ENCODE peak calls at places on chromosomes 13 and 19, in six cellular contexts. One of them, this sample, is unnamed.

GRCh38 chr19:4557186-4557970 is 2.1 kb downstream of the SEMA6B start:
- DNase-seq in frontal cortex: no peak
- DNase-seq in activated CD4-positive, alpha-beta T cell treated with anti-CD3 and anti-CD28 coated beads, Interleukin-2, amount 10 ng/mL, durations not matched to agents 7 days and 5 days: peak
- DNase-seq in fibroblast of mammary gland: no peak
- DNase-seq in NCI-H1105: no peak
- DNase-seq in neural progenitor cell: no peak
- DNase-seq in this sample: no peak

GRCh38 chr13:70171151-70171550 is 62.9 kb upstream of the KLHL1 start:
- DNase-seq in frontal cortex: no peak
- DNase-seq in activated CD4-positive, alpha-beta T cell treated with anti-CD3 and anti-CD28 coated beads, Interleukin-2, amount 10 ng/mL, durations not matched to agents 7 days and 5 days: no peak
- DNase-seq in fibroblast of mammary gland: no peak
- DNase-seq in NCI-H1105: no peak
- DNase-seq in neural progenitor cell: no peak
- DNase-seq in this sample: no peak

GRCh38 chr13:73428137-73428536 is 369.3 kb downstream of the KLF5 start:
- DNase-seq in frontal cortex: no peak
- DNase-seq in activated CD4-positive, alpha-beta T cell treated with anti-CD3 and anti-CD28 coated beads, Interleukin-2, amount 10 ng/mL, durations not matched to agents 7 days and 5 days: no peak
- DNase-seq in fibroblast of mammary gland: peak
- DNase-seq in NCI-H1105: no peak
- DNase-seq in neural progenitor cell: no peak
- DNase-seq in this sample: no peak

GRCh38 chr13:51044023-51044665 is 66.9 kb downstream of the C13orf42 start:
- DNase-seq in frontal cortex: no peak
- DNase-seq in activated CD4-positive, alpha-beta T cell treated with anti-CD3 and anti-CD28 coated beads, Interleukin-2, amount 10 ng/mL, durations not matched to agents 7 days and 5 days: no peak
- DNase-seq in fibroblast of mammary gland: no peak
- DNase-seq in NCI-H1105: no peak
- DNase-seq in neural progenitor cell: no peak
- DNase-seq in this sample: no peak

GRCh38 chr19:16368385-16369305 is 44.0 kb downstream of the KLF2 start:
- DNase-seq in frontal cortex: no peak
- DNase-seq in activated CD4-positive, alpha-beta T cell treated with anti-CD3 and anti-CD28 coated beads, Interleukin-2, amount 10 ng/mL, durations not matched to agents 7 days and 5 days: peak
- DNase-seq in fibroblast of mammary gland: no peak
- DNase-seq in NCI-H1105: no peak
- DNase-seq in neural progenitor cell: no peak
- DNase-seq in this sample: no peak

GRCh38 chr13:87497426-87497825 is 173.7 kb upstream of the SLITRK5 start:
- DNase-seq in frontal cortex: peak
- DNase-seq in activated CD4-positive, alpha-beta T cell treated with anti-CD3 and anti-CD28 coated beads, Interleukin-2, amount 10 ng/mL, durations not matched to agents 7 days and 5 days: no peak
- DNase-seq in fibroblast of mammary gland: no peak
- DNase-seq in NCI-H1105: no peak
- DNase-seq in neural progenitor cell: no peak
- DNase-seq in this sample: no peak

GRCh38 chr13:73732350-73732749 is 401.9 kb downstream of the KLF12 start:
- DNase-seq in frontal cortex: no peak
- DNase-seq in activated CD4-positive, alpha-beta T cell treated with anti-CD3 and anti-CD28 coated beads, Interleukin-2, amount 10 ng/mL, durations not matched to agents 7 days and 5 days: no peak
- DNase-seq in fibroblast of mammary gland: no peak
- DNase-seq in NCI-H1105: no peak
- DNase-seq in neural progenitor cell: no peak
- DNase-seq in this sample: no peak

GRCh38 chr19:41774515-41774980 is 19.2 kb downstream of the CEACAM6 start:
- DNase-seq in frontal cortex: no peak
- DNase-seq in activated CD4-positive, alpha-beta T cell treated with anti-CD3 and anti-CD28 coated beads, Interleukin-2, amount 10 ng/mL, durations not matched to agents 7 days and 5 days: peak
- DNase-seq in fibroblast of mammary gland: no peak
- DNase-seq in NCI-H1105: peak
- DNase-seq in neural progenitor cell: no peak
- DNase-seq in this sample: no peak

GRCh38 chr19:35517342-35517741 is 3.9 kb upstream of the DMKN start:
- DNase-seq in frontal cortex: no peak
- DNase-seq in activated CD4-positive, alpha-beta T cell treated with anti-CD3 and anti-CD28 coated beads, Interleukin-2, amount 10 ng/mL, durations not matched to agents 7 days and 5 days: no peak
- DNase-seq in fibroblast of mammary gland: no peak
- DNase-seq in NCI-H1105: no peak
- DNase-seq in neural progenitor cell: no peak
- DNase-seq in this sample: no peak

GRCh38 chr19:29528350-29528945 is 2.7 kb downstream of the VSTM2B start:
- DNase-seq in frontal cortex: peak
- DNase-seq in activated CD4-positive, alpha-beta T cell treated with anti-CD3 and anti-CD28 coated beads, Interleukin-2, amount 10 ng/mL, durations not matched to agents 7 days and 5 days: peak
- DNase-seq in fibroblast of mammary gland: peak
- DNase-seq in NCI-H1105: no peak
- DNase-seq in neural progenitor cell: peak
- DNase-seq in this sample: peak

GRCh38 chr13:26011996-26012688 is 39.7 kb downstream of the SHISA2 start:
- DNase-seq in frontal cortex: no peak
- DNase-seq in activated CD4-positive, alpha-beta T cell treated with anti-CD3 and anti-CD28 coated beads, Interleukin-2, amount 10 ng/mL, durations not matched to agents 7 days and 5 days: peak
- DNase-seq in fibroblast of mammary gland: no peak
- DNase-seq in NCI-H1105: no peak
- DNase-seq in neural progenitor cell: no peak
- DNase-seq in this sample: no peak

GRCh38 chr13:39930060-39930459 is 274.6 kb downstream of the COG6 start:
- DNase-seq in frontal cortex: no peak
- DNase-seq in activated CD4-positive, alpha-beta T cell treated with anti-CD3 and anti-CD28 coated beads, Interleukin-2, amount 10 ng/mL, durations not matched to agents 7 days and 5 days: no peak
- DNase-seq in fibroblast of mammary gland: no peak
- DNase-seq in NCI-H1105: no peak
- DNase-seq in neural progenitor cell: no peak
- DNase-seq in this sample: no peak

GRCh38 chr13:30622551-30622950 is 4.8 kb downstream of the USPL1 start:
- DNase-seq in frontal cortex: no peak
- DNase-seq in activated CD4-positive, alpha-beta T cell treated with anti-CD3 and anti-CD28 coated beads, Interleukin-2, amount 10 ng/mL, durations not matched to agents 7 days and 5 days: no peak
- DNase-seq in fibroblast of mammary gland: peak
- DNase-seq in NCI-H1105: no peak
- DNase-seq in neural progenitor cell: no peak
- DNase-seq in this sample: no peak